ENCODE peak calls at places on chromosomes 5 and 9, in seven cellular contexts. G is spleen; N is CD4-positive, alpha-beta T cell; A is tibial nerve; D is A673; C is tibial artery; L is T-helper 17 cell. E is an unnamed sample. For H3K9me3, the result is how much of the 10 kb centered on the place peaks cover.

GRCh38 chr5:167816354-167816753 is 475.1 kb upstream of the WWC1 start:
- DNase-seq in G (no peak), N (no peak), A (no peak), D (peak), C (no peak), L (no peak), E (no peak)

GRCh38 chr9:136658849-136659535 is 3.7 kb upstream of the EGFL7 start:
- DNase-seq in G (peak), N (peak), A (no peak), D (no peak), C (no peak), L (no peak), E (no peak)

GRCh38 chr5:180898621-180899246 is at the start of gene BTNL8:
- DNase-seq in G (no peak), N (no peak), A (no peak), D (no peak), C (no peak), L (no peak), E (peak)

GRCh38 chr9:122346478-122347347 is 24.1 kb upstream of the PTGS1 start:
- DNase-seq in G (peak), N (no peak), A (no peak), D (peak), C (peak), L (no peak), E (peak)

GRCh38 chr5:52840286-52841050 is 52.8 kb downstream of the ITGA1 start:
- DNase-seq in G (no peak), N (no peak), A (no peak), D (peak), C (no peak), L (no peak), E (no peak)

GRCh38 chr9:123418052-123418430 is 62.0 kb downstream of the CRB2 start:
- DNase-seq in G (no peak), N (no peak), A (no peak), D (no peak), C (peak), L (no peak), E (no peak)

GRCh38 chr9:93178851-93179786 is 4.8 kb upstream of the WNK2 start:
- DNase-seq in G (no peak), N (no peak), A (no peak), D (no peak), C (no peak), L (no peak), E (no peak)

GRCh38 chr9:11933926-11934325 is 759.3 kb upstream of the TYRP1 start:
- DNase-seq in G (no peak), N (no peak), A (no peak), D (peak), C (no peak), L (no peak), E (no peak)

GRCh38 chr9:89594811-89595550 is 9.8 kb upstream of the GADD45G start:
- DNase-seq in G (no peak), N (no peak), A (no peak), D (no peak), C (no peak), L (no peak), E (no peak)

GRCh38 chr9:124297915-124298645 is 40.3 kb downstream of the NEK6 start:
- DNase-seq in G (no peak), N (no peak), A (no peak), D (no peak), C (no peak), L (no peak), E (no peak)

GRCh38 chr5:13632676-13633075 is 311.8 kb downstream of the DNAH5 start:
- DNase-seq in G (no peak), N (no peak), A (no peak), D (no peak), C (no peak), L (no peak), E (no peak)
- H3K9me3 ChIP-seq in G (under half), N (under half), A (under half), D (under half), C (under half), L (under half), E (under half)

DNA sequence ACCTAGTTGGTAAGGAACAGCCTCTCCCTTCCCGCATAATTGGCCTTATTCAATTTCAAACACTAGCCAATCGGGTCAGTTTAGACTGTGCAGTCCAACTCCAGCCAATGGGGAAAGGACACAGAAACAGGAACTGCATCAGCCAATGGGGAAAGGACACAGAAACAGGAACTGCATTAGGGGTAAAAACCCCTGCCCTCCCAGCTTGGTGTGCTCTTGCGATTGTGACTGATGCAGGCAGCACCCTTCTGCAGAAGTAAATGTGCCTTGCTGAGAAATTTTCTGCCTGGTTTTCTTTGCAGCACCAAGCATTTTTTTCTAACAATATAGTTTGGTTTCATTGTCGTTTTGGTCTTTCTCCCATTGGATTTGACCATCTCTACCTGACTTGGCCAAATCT is 8.6 kb upstream of the GLT6D1 start:
- DNase-seq in G (no peak), N (no peak), A (no peak), D (no peak), C (no peak), L (no peak), E (no peak)
- H3K9me3 ChIP-seq in G (half or more), N (under half), A (under half), D (under half), C (under half), L (under half), E (half or more)

GRCh38 chr9:137949260-137949659 is 71.7 kb downstream of the CACNA1B start:
- DNase-seq in G (no peak), N (no peak), A (no peak), D (no peak), C (no peak), L (no peak), E (no peak)
- H3K9me3 ChIP-seq in G (under half), N (under half), A (under half), D (under half), C (under half), L (under half), E (under half)

DNA sequence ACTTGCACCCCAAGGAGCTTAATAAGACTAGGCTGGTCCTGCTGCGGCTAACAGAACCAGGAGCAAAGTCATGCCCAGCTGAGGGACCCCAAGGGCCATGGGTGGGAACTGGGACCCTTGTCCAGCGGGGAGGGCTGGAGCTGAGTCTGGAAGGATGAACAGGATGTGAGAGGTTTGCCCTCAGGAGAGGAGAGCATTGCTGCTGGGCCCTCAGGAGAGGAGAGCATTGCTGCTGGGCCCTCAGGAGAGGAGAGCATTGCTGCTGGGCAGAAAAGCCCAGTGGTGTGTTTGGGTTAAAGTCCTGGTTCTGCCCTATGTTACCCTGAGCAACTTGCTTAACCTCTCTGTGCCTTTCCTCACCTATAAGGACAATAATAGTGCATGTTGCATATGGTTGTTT is 125.8 kb downstream of the MACROH2A1 start:
- DNase-seq in G (no peak), N (no peak), A (no peak), D (no peak), C (no peak), L (no peak), E (no peak)
- H3K9me3 ChIP-seq in G (under half), N (under half), A (under half), D (under half), C (under half), L (under half), E (under half)

DNA sequence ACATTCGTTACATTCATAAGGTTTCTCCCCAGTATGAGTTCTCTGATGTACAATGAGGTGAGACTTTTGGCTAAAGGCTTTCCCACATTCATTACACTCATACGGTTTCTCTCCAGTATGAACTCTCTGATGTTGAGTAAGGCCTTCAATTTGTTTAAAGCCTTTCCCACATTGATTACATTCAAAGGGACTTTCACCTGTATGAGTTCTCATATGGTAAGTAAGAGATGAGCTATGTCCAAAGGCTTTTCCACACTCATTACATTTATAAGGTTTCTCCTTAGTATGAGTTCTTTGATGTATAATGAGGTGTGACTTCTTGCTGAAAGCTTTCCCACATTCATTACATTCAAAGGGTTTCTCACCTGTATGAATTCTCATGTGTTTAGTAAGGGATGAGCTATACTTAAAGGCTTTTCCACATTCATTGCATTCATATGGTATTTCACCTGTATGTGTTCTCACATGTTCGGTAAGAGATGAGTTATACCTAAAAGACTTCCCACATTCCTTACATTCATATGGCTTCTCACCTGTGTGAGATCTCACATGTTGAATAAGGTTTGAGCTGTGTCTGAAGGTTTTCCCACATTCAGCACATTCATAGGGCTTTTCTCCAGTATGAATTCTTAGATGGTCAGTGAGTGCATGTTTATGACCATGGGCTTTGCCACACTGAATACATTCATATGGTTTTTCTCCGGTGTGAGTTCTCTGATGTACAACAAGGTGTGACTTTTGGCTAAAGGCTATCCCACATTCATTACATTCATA is 13.5 kb downstream of the ZFP37 start:
- DNase-seq in G (no peak), N (no peak), A (no peak), D (no peak), C (no peak), L (no peak), E (no peak)
- H3K9me3 ChIP-seq in G (half or more), N (half or more), A (under half), D (half or more), C (half or more), L (under half), E (half or more)

GRCh38 chr5:41708604-41708940 is 161.7 kb downstream of the OXCT1 start:
- DNase-seq in G (no peak), N (no peak), A (no peak), D (no peak), C (no peak), L (no peak), E (no peak)
- H3K9me3 ChIP-seq in G (under half), N (under half), A (under half), D (under half), C (under half), L (under half), E (under half)

GRCh38 chr9:138066049-138066448 is 188.5 kb downstream of the CACNA1B start:
- DNase-seq in G (peak), N (no peak), A (no peak), D (no peak), C (peak), L (no peak), E (no peak)

GRCh38 chr9:138063033-138063432 is 185.5 kb downstream of the CACNA1B start:
- DNase-seq in G (peak), N (no peak), A (no peak), D (no peak), C (peak), L (no peak), E (no peak)

GRCh38 chr9:138065287-138065686 is 187.7 kb downstream of the CACNA1B start:
- DNase-seq in G (peak), N (no peak), A (no peak), D (no peak), C (peak), L (no peak), E (no peak)

GRCh38 chr9:138063785-138064184 is 186.2 kb downstream of the CACNA1B start:
- DNase-seq in G (peak), N (no peak), A (no peak), D (no peak), C (peak), L (no peak), E (no peak)

GRCh38 chr9:138064547-138064946 is 187.0 kb downstream of the CACNA1B start:
- DNase-seq in G (peak), N (no peak), A (no peak), D (no peak), C (peak), L (no peak), E (no peak)
- H3K9me3 ChIP-seq in G (under half), N (under half), A (under half), D (under half), C (under half), L (under half), E (under half)

GRCh38 chr5:179055436-179055835 is 4.7 kb upstream of the ZNF354C start:
- DNase-seq in G (no peak), N (no peak), A (no peak), D (no peak), C (no peak), L (no peak), E (no peak)

GRCh38 chr5:179060116-179061008 is at the start of gene ZNF354C:
- DNase-seq in G (peak), N (peak), A (peak), D (peak), C (peak), L (peak), E (peak)

GRCh38 chr5:179065703-179066102 is 5.5 kb downstream of the ZNF354C start:
- DNase-seq in G (no peak), N (no peak), A (no peak), D (no peak), C (no peak), L (no peak), E (no peak)

DNA sequence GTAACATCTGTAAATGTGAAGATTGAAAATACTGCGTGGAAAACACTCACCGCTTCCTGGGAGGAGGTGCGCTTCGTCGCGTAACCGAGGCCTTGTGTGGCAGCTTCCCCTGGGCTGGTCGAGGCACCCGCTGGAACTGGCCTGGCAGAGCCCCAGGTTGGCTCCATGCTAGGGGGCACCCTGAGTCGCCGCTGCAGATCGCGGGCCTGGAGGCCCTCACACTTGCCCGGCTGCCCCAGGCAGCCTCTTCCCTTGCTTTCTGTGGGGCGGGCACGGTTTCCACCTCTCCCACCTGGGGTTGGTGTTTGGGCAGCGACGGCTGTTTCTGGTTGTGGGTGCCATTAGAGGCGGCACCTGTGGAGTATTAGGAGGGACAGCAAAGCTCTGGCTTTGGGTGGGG is 852 bp downstream of the ZNF354C start:
- DNase-seq in G (peak), N (no peak), A (no peak), D (no peak), C (no peak), L (no peak), E (no peak)
- H3K9me3 ChIP-seq in G (half or more), N (under half), A (under half), D (under half), C (under half), L (under half), E (under half)

DNA sequence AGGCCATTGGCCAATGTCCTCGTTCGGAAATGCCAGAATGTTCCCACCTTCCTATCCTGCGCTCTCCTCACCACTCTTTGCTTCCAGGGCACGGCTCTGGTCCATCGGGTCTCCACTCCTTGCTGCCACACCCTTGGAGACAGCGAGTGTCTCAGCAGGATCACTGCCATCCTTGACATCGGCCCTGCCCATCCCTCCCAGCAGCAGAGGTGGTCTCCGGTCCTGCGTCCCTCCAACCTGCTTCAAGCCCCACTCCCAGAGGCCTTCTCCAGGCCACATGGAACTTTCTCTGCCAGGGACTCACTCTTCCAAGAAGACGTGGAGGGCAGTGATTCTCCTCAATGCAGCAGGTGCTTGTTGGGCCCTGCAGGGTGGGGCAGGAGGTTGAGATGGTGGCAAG is 42.7 kb downstream of the IRX2 start:
- DNase-seq in G (no peak), N (no peak), A (no peak), D (no peak), C (peak), L (no peak), E (no peak)
- H3K9me3 ChIP-seq in G (under half), N (under half), A (under half), D (under half), C (under half), L (under half), E (under half)

GRCh38 chr5:37283214-37283820 is 34.1 kb upstream of the CPLANE1 start:
- DNase-seq in G (no peak), N (no peak), A (no peak), D (no peak), C (no peak), L (no peak), E (no peak)
- H3K9me3 ChIP-seq in G (under half), N (under half), A (under half), D (under half), C (under half), L (under half), E (under half)

E was measured in stomach.